ENCODE peak calls at places on chromosomes 16 and 17, in eight cellular contexts. One of them, this sample, is unnamed.

GRCh38 chr17:49901460-49902331 is 53.8 kb upstream of the TAC4 start:
- DNase-seq in IMR-90: no peak
- DNase-seq in GM23338: peak; percentile 53
- DNase-seq in uterus: no peak
- DNase-seq in ovary: no peak
- DNase-seq in adrenal gland: no peak
- DNase-seq in Peyer's patch: no peak
- DNase-seq in small intestine: no peak
- DNase-seq in this sample: peak; percentile 40

GRCh38 chr16:8678068-8678927 is 3.9 kb downstream of the ABAT start:
- DNase-seq in Peyer's patch: no peak
- DNase-seq in GM23338: no peak
- DNase-seq in IMR-90: peak; percentile 80
- DNase-seq in uterus: no peak
- DNase-seq in ovary: no peak
- DNase-seq in small intestine: no peak
- DNase-seq in adrenal gland: no peak
- DNase-seq in this sample: no peak

GRCh38 chr16:70781800-70782199 is 19.2 kb downstream of the VAC14 start:
- DNase-seq in GM23338: no peak
- DNase-seq in adrenal gland: no peak
- DNase-seq in Peyer's patch: no peak
- DNase-seq in IMR-90: no peak
- DNase-seq in uterus: no peak
- DNase-seq in ovary: no peak
- DNase-seq in small intestine: no peak
- DNase-seq in this sample: no peak

GRCh38 chr16:70395345-70395901 is 43.5 kb downstream of the ST3GAL2 start:
- DNase-seq in Peyer's patch: peak; percentile 55
- DNase-seq in small intestine: peak; percentile 88
- DNase-seq in adrenal gland: peak; percentile 69
- DNase-seq in ovary: peak; percentile 47
- DNase-seq in GM23338: peak; percentile 90
- DNase-seq in uterus: no peak
- DNase-seq in IMR-90: peak; percentile 22
- DNase-seq in this sample: peak; percentile 85

GRCh38 chr17:29197516-29198272 is 17.5 kb upstream of the MYO18A start:
- DNase-seq in Peyer's patch: no peak
- DNase-seq in IMR-90: no peak
- DNase-seq in adrenal gland: no peak
- DNase-seq in ovary: no peak
- DNase-seq in small intestine: no peak
- DNase-seq in GM23338: no peak
- DNase-seq in uterus: no peak
- DNase-seq in this sample: no peak

GRCh38 chr17:49851387-49852291 is 3.8 kb upstream of the TAC4 start:
- DNase-seq in GM23338: peak; percentile 85
- DNase-seq in IMR-90: peak; percentile 59
- DNase-seq in Peyer's patch: peak; percentile 60
- DNase-seq in ovary: peak; percentile 77
- DNase-seq in uterus: peak; percentile 50
- DNase-seq in adrenal gland: peak; percentile 83
- DNase-seq in small intestine: no peak
- DNase-seq in this sample: peak; percentile 94

GRCh38 chr16:15599303-15600070 is 43.5 kb downstream of the MARF1 start:
- DNase-seq in GM23338: no peak
- DNase-seq in adrenal gland: peak; percentile 77
- DNase-seq in uterus: no peak
- DNase-seq in ovary: no peak
- DNase-seq in small intestine: no peak
- DNase-seq in IMR-90: no peak
- DNase-seq in Peyer's patch: no peak
- DNase-seq in this sample: no peak

GRCh38 chr17:81868674-81869220 is 2.4 kb downstream of the ARHGDIA start:
- DNase-seq in GM23338: peak; percentile 36
- DNase-seq in adrenal gland: peak; percentile 66
- DNase-seq in IMR-90: peak; percentile 88
- DNase-seq in small intestine: peak; percentile 17
- DNase-seq in Peyer's patch: no peak
- DNase-seq in ovary: peak; percentile 62
- DNase-seq in uterus: peak; percentile 83
- DNase-seq in this sample: peak; percentile 72

GRCh38 chr16:10277597-10277996 is 95.4 kb upstream of the GRIN2A start:
- DNase-seq in adrenal gland: no peak
- DNase-seq in ovary: no peak
- DNase-seq in small intestine: no peak
- DNase-seq in uterus: no peak
- DNase-seq in GM23338: no peak
- DNase-seq in Peyer's patch: no peak
- DNase-seq in IMR-90: no peak
- DNase-seq in this sample: no peak

GRCh38 chr16:57538235-57538711 is 1.9 kb upstream of the CCDC102A start:
- DNase-seq in small intestine: no peak
- DNase-seq in IMR-90: no peak
- DNase-seq in GM23338: no peak
- DNase-seq in ovary: peak; percentile 11
- DNase-seq in Peyer's patch: peak; percentile 17
- DNase-seq in adrenal gland: no peak
- DNase-seq in uterus: no peak
- DNase-seq in this sample: no peak

GRCh38 chr17:6532441-6532885 is 23.9 kb downstream of the PITPNM3 start:
- DNase-seq in GM23338: no peak
- DNase-seq in small intestine: no peak
- DNase-seq in uterus: no peak
- DNase-seq in IMR-90: no peak
- DNase-seq in ovary: no peak
- DNase-seq in adrenal gland: no peak
- DNase-seq in Peyer's patch: no peak
- DNase-seq in this sample: no peak

GRCh38 chr16:87012954-87013938 is 303.9 kb downstream of the C16orf95 start:
- DNase-seq in small intestine: no peak
- DNase-seq in uterus: no peak
- DNase-seq in ovary: no peak
- DNase-seq in adrenal gland: no peak
- DNase-seq in GM23338: peak; percentile 10
- DNase-seq in Peyer's patch: no peak
- DNase-seq in IMR-90: no peak
- DNase-seq in this sample: no peak

GRCh38 chr17:65081439-65081838 is 24.9 kb upstream of the GNA13 start:
- DNase-seq in IMR-90: no peak
- DNase-seq in GM23338: no peak
- DNase-seq in Peyer's patch: no peak
- DNase-seq in adrenal gland: no peak
- DNase-seq in ovary: no peak
- DNase-seq in uterus: no peak
- DNase-seq in small intestine: no peak
- DNase-seq in this sample: no peak

GRCh38 chr16:26672206-26672605 is 394.5 kb upstream of the C16orf82 start:
- DNase-seq in uterus: no peak
- DNase-seq in adrenal gland: no peak
- DNase-seq in ovary: no peak
- DNase-seq in GM23338: no peak
- DNase-seq in small intestine: no peak
- DNase-seq in Peyer's patch: no peak
- DNase-seq in IMR-90: no peak
- DNase-seq in this sample: no peak

GRCh38 chr16:17395849-17396480 is 74.8 kb downstream of the XYLT1 start:
- DNase-seq in uterus: peak; percentile 59
- DNase-seq in ovary: peak; percentile 43
- DNase-seq in GM23338: no peak
- DNase-seq in Peyer's patch: no peak
- DNase-seq in small intestine: peak; percentile 61
- DNase-seq in IMR-90: no peak
- DNase-seq in adrenal gland: no peak
- DNase-seq in this sample: no peak

GRCh38 chr17:6070280-6070894 is at the start of gene WSCD1:
- DNase-seq in small intestine: peak; percentile 29
- DNase-seq in Peyer's patch: no peak
- DNase-seq in adrenal gland: peak; percentile 39
- DNase-seq in GM23338: peak; percentile 60
- DNase-seq in uterus: no peak
- DNase-seq in IMR-90: no peak
- DNase-seq in ovary: no peak
- DNase-seq in this sample: peak; percentile 13

GRCh38 chr17:62981933-62982332 is 15.9 kb downstream of the TANC2 start:
- DNase-seq in GM23338: peak; percentile 24
- DNase-seq in adrenal gland: no peak
- DNase-seq in Peyer's patch: no peak
- DNase-seq in uterus: no peak
- DNase-seq in small intestine: no peak
- DNase-seq in ovary: no peak
- DNase-seq in IMR-90: peak; percentile 68
- DNase-seq in this sample: no peak

GRCh38 chr17:62827722-62828498 is 19.8 kb upstream of the MARCHF10 start:
- DNase-seq in uterus: no peak
- DNase-seq in ovary: no peak
- DNase-seq in small intestine: no peak
- DNase-seq in Peyer's patch: no peak
- DNase-seq in GM23338: no peak
- DNase-seq in IMR-90: peak; percentile 65
- DNase-seq in adrenal gland: no peak
- DNase-seq in this sample: no peak

GRCh38 chr17:81615401-81615930 is 21.4 kb downstream of the NPLOC4 start:
- DNase-seq in uterus: no peak
- DNase-seq in IMR-90: no peak
- DNase-seq in small intestine: no peak
- DNase-seq in adrenal gland: peak; percentile 61
- DNase-seq in GM23338: no peak
- DNase-seq in ovary: no peak
- DNase-seq in Peyer's patch: no peak
- DNase-seq in this sample: no peak

GRCh38 chr17:27550974-27551505 is 79.9 kb upstream of the LGALS9 start:
- DNase-seq in ovary: no peak
- DNase-seq in GM23338: no peak
- DNase-seq in adrenal gland: no peak
- DNase-seq in uterus: no peak
- DNase-seq in Peyer's patch: no peak
- DNase-seq in small intestine: no peak
- DNase-seq in IMR-90: no peak
- DNase-seq in this sample: no peak

GRCh38 chr17:7374353-7374752 is 6.5 kb upstream of the TNK1 start:
- DNase-seq in small intestine: no peak
- DNase-seq in IMR-90: no peak
- DNase-seq in uterus: no peak
- DNase-seq in adrenal gland: no peak
- DNase-seq in GM23338: no peak
- DNase-seq in ovary: no peak
- DNase-seq in Peyer's patch: no peak
- DNase-seq in this sample: no peak

GRCh38 chr16:23563186-23563585 is 5.7 kb downstream of the UBFD1 start:
- DNase-seq in Peyer's patch: no peak
- DNase-seq in ovary: no peak
- DNase-seq in IMR-90: no peak
- DNase-seq in GM23338: no peak
- DNase-seq in uterus: no peak
- DNase-seq in adrenal gland: no peak
- DNase-seq in small intestine: no peak
- DNase-seq in this sample: no peak
- H3K4me1 ChIP-seq in Peyer's patch: no peaks in the 10 kb centered on the region
- H3K4me1 ChIP-seq in ovary: no peaks in the 10 kb centered on the region
- H3K4me1 ChIP-seq in IMR-90: no peaks in the 10 kb centered on the region
- H3K4me1 ChIP-seq in GM23338: peaks cover 8% of the 10 kb centered on the region
- H3K4me1 ChIP-seq in uterus: peaks cover 8% of the 10 kb centered on the region
- H3K4me1 ChIP-seq in adrenal gland: peaks cover 17% of the 10 kb centered on the region
- H3K4me1 ChIP-seq in small intestine: peaks cover 7% of the 10 kb centered on the region
- H3K4me1 ChIP-seq in this sample: peaks cover 4% of the 10 kb centered on the region

GRCh38 chr17:4314618-4315017 is 50.8 kb upstream of the ANKFY1 start:
- DNase-seq in Peyer's patch: no peak
- DNase-seq in small intestine: no peak
- DNase-seq in GM23338: no peak
- DNase-seq in uterus: no peak
- DNase-seq in IMR-90: no peak
- DNase-seq in ovary: no peak
- DNase-seq in adrenal gland: no peak
- DNase-seq in this sample: no peak
- H3K4me1 ChIP-seq in Peyer's patch: no peaks in the 10 kb centered on the region
- H3K4me1 ChIP-seq in small intestine: peaks cover 12% of the 10 kb centered on the region
- H3K4me1 ChIP-seq in GM23338: peaks cover 42% of the 10 kb centered on the region
- H3K4me1 ChIP-seq in uterus: peaks cover 8% of the 10 kb centered on the region
- H3K4me1 ChIP-seq in IMR-90: peaks cover 14% of the 10 kb centered on the region
- H3K4me1 ChIP-seq in ovary: peaks cover 20% of the 10 kb centered on the region
- H3K4me1 ChIP-seq in adrenal gland: peaks cover 62% of the 10 kb centered on the region
- H3K4me1 ChIP-seq in this sample: peaks cover 7% of the 10 kb centered on the region

DNA sequence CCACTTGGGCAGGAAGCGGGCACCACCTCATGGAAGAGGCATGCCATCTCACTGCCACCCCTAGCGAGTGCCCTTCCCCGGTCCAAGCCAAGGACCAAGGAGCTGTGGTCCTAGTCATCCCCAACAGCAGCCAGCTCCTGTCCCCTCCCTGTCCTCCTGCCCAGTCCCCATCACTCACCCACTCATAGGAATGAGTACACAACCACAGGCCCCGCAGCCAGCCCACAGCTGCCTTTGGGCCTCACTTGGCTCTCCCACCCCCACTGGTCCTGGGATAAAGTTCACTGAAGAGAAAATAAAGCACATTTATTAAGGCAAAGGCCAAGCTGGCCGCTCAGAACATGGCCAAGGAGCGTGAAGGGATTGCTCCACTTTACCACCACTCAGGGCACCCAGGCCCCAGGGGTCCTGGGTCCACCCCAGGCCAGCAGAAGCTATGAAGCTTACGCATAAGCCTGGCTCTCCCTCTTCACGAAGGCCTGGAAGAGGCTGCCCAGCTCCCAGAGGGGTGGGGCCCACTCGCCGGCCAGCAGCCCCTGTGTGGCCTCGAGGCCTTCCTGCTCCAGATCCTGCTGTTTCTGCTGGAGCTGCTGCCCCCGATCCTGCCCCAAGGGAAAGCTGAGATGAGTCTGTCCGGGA is 3.6 kb downstream of the SCRN2 start:
- DNase-seq in small intestine: no peak
- DNase-seq in adrenal gland: no peak
- DNase-seq in IMR-90: peak; percentile 10
- DNase-seq in uterus: no peak
- DNase-seq in GM23338: no peak
- DNase-seq in Peyer's patch: no peak
- DNase-seq in ovary: no peak
- DNase-seq in this sample: no peak
- H3K4me1 ChIP-seq in small intestine: peaks cover 7% of the 10 kb centered on the region
- H3K4me1 ChIP-seq in adrenal gland: peaks cover 13% of the 10 kb centered on the region
- H3K4me1 ChIP-seq in IMR-90: peaks cover 8% of the 10 kb centered on the region
- H3K4me1 ChIP-seq in uterus: no peaks in the 10 kb centered on the region
- H3K4me1 ChIP-seq in GM23338: peaks cover 6% of the 10 kb centered on the region
- H3K4me1 ChIP-seq in Peyer's patch: peaks cover 3% of the 10 kb centered on the region
- H3K4me1 ChIP-seq in ovary: peaks cover 4% of the 10 kb centered on the region
- H3K4me1 ChIP-seq in this sample: peaks cover 8% of the 10 kb centered on the region

GRCh38 chr17:36136439-36136838 is 32.8 kb downstream of the CCL4 start:
- DNase-seq in Peyer's patch: no peak
- DNase-seq in GM23338: no peak
- DNase-seq in small intestine: no peak
- DNase-seq in ovary: no peak
- DNase-seq in IMR-90: no peak
- DNase-seq in uterus: no peak
- DNase-seq in adrenal gland: no peak
- DNase-seq in this sample: no peak
- H3K4me1 ChIP-seq in Peyer's patch: no peaks in the 10 kb centered on the region
- H3K4me1 ChIP-seq in GM23338: no peaks in the 10 kb centered on the region
- H3K4me1 ChIP-seq in small intestine: peaks cover 3% of the 10 kb centered on the region
- H3K4me1 ChIP-seq in ovary: no peaks in the 10 kb centered on the region
- H3K4me1 ChIP-seq in IMR-90: no peaks in the 10 kb centered on the region
- H3K4me1 ChIP-seq in uterus: no peaks in the 10 kb centered on the region
- H3K4me1 ChIP-seq in adrenal gland: no peaks in the 10 kb centered on the region
- H3K4me1 ChIP-seq in this sample: peaks cover 3% of the 10 kb centered on the region

This sample was measured in HAP-1.